ENCODE peak calls at places on chromosomes 12 and 14, in four cellular contexts. V is tibial artery, S is anterior cingulate cortex, R is OCI-LY7. P is an unnamed sample.

GRCh38 chr12:53733051-53733812 is 6.0 kb upstream of the CALCOCO1 start:
- DNase-seq in V (no peak), S (no peak), R (no peak), P (no peak)

GRCh38 chr12:86513206-86513605 is 257.0 kb upstream of the MGAT4C start:
- DNase-seq in V (no peak), S (no peak), R (no peak), P (no peak)

GRCh38 chr12:26878661-26879119 is 45.7 kb upstream of the ITPR2 start:
- DNase-seq in V (peak; percentile 68), S (peak; percentile 2), R (peak; percentile 87), P (no peak)

GRCh38 chr12:23760495-23760894 is 189.0 kb downstream of the SOX5 start:
- DNase-seq in V (no peak), S (no peak), R (no peak), P (no peak)

GRCh38 chr14:73713206-73713803 is 879 bp downstream of the PNMA1 start:
- DNase-seq in V (no peak), S (no peak), R (no peak), P (no peak)

GRCh38 chr14:30808576-30808975 is 65.8 kb upstream of the COCH start:
- DNase-seq in V (no peak), S (no peak), R (no peak), P (no peak)

GRCh38 chr14:90615444-90616095 is 200.7 kb downstream of the TTC7B start:
- DNase-seq in V (no peak), S (no peak), R (no peak), P (no peak)

GRCh38 chr12:113007166-113007565 is 28.8 kb downstream of the OAS2 start:
- DNase-seq in V (no peak), S (no peak), R (no peak), P (peak; percentile 11)

GRCh38 chr12:50314629-50315312 is 31.5 kb upstream of the LIMA1 start:
- DNase-seq in V (no peak), S (no peak), R (peak; percentile 50), P (no peak)

GRCh38 chr12:58533652-58534051 is 386.7 kb downstream of the LRIG3 start:
- DNase-seq in V (no peak), S (no peak), R (no peak), P (no peak)

GRCh38 chr12:46150735-46151134 is 118.1 kb downstream of the SLC38A1 start:
- DNase-seq in V (no peak), S (no peak), R (no peak), P (no peak)

GRCh38 chr12:89642959-89643358 is 65.7 kb downstream of the ATP2B1 start:
- DNase-seq in V (no peak), S (no peak), R (no peak), P (no peak)

GRCh38 chr12:42326466-42327226 is 679 bp downstream of the PPHLN1 start:
- DNase-seq in V (no peak), S (no peak), R (peak; percentile 31), P (no peak)

GRCh38 chr14:69673578-69674305 is 62.3 kb downstream of the SUSD6 start:
- DNase-seq in V (no peak), S (no peak), R (peak; percentile 52), P (no peak)

GRCh38 chr12:4270016-4270669 is 3.4 kb upstream of the CCND2 start:
- DNase-seq in V (no peak), S (no peak), R (no peak), P (no peak)

GRCh38 chr14:38108681-38109080 is 99.0 kb upstream of the SSTR1 start:
- DNase-seq in V (no peak), S (no peak), R (no peak), P (no peak)

GRCh38 chr14:96663076-96663475 is 134.1 kb upstream of the VRK1 start:
- DNase-seq in V (no peak), S (no peak), R (no peak), P (no peak)

GRCh38 chr14:104875811-104876210 is 10.7 kb downstream of the CEP170B start:
- DNase-seq in V (no peak), S (no peak), R (no peak), P (no peak)

GRCh38 chr14:55518391-55518790 is 61.6 kb upstream of the KTN1 start:
- DNase-seq in V (no peak), S (no peak), R (no peak), P (no peak)

GRCh38 chr14:59116984-59117415 is 71.5 kb upstream of the DAAM1 start:
- DNase-seq in V (no peak), S (no peak), R (peak; percentile 54), P (no peak)

GRCh38 chr12:64652346-64652745 is 42.1 kb downstream of the RASSF3 start:
- DNase-seq in V (no peak), S (no peak), R (peak; percentile 18), P (no peak)

GRCh38 chr14:76775695-76776305 is 14.5 kb downstream of the VASH1 start:
- DNase-seq in V (peak; percentile 65), S (no peak), R (no peak), P (no peak)

GRCh38 chr12:132319359-132319950 is 9.9 kb downstream of the GALNT9 start:
- DNase-seq in V (no peak), S (no peak), R (no peak), P (no peak)

GRCh38 chr14:26332966-26333365 is 264.9 kb downstream of the NOVA1 start:
- DNase-seq in V (no peak), S (no peak), R (no peak), P (no peak)

GRCh38 chr12:47014474-47014873 is 64.9 kb upstream of the PCED1B start:
- DNase-seq in V (no peak), S (no peak), R (no peak), P (no peak)

GRCh38 chr14:105493921-105494605 is 3.0 kb downstream of the TEDC1 start:
- DNase-seq in V (peak; percentile 71), S (no peak), R (no peak), P (no peak)

GRCh38 chr12:103852498-103852992 is 11.5 kb upstream of the NT5DC3 start:
- DNase-seq in V (no peak), S (no peak), R (no peak), P (no peak)

GRCh38 chr12:120039711-120040110 is 50.7 kb downstream of the BICDL1 start:
- DNase-seq in V (no peak), S (no peak), R (no peak), P (no peak)